ENCODE peak calls at places on chromosome 1, in seven cellular contexts. U is breast epithelium; W is stimulated activated CD4-positive, alpha-beta T cell treated with anti-CD3 and anti-CD28 coated beads, Interleukin-1b, Interleukin-23, amount 100 ng/mL, for 4 hours; T is effector memory CD4-positive, alpha-beta T cell; L is RPMI7951; P is left ventricle myocardium superior; B is NCI-H2081. M is an unnamed sample.

GRCh38 chr1:3955196-3955772 is 55.2 kb upstream of the C1orf174 start:
- DNase-seq in U (no peak), W (no peak), T (no peak), L (no peak), P (no peak), B (no peak), M (no peak)

GRCh38 chr1:198443374-198444233 is 96.9 kb downstream of the ATP6V1G3 start:
- DNase-seq in U (no peak), W (no peak), T (no peak), L (peak; percentile 87), P (no peak), B (no peak), M (no peak)

GRCh38 chr1:52523376-52523775 is 29.5 kb downstream of the TUT4 start:
- DNase-seq in U (no peak), W (no peak), T (no peak), L (no peak), P (no peak), B (no peak), M (no peak)

GRCh38 chr1:156839426-156840109 is 19.3 kb downstream of the INSRR start:
- DNase-seq in U (no peak), W (no peak), T (no peak), L (no peak), P (no peak), B (no peak), M (no peak)

GRCh38 chr1:59013276-59013927 is 229.6 kb upstream of the JUN start:
- DNase-seq in U (no peak), W (no peak), T (no peak), L (peak; percentile 44), P (peak; percentile 58), B (no peak), M (no peak)

GRCh38 chr1:202343652-202344349 is 2.1 kb upstream of the UBE2T start:
- DNase-seq in U (no peak), W (no peak), T (no peak), L (peak; percentile 50), P (no peak), B (peak; percentile 73), M (no peak)

GRCh38 chr1:27292111-27292510 is 29.9 kb upstream of the TMEM222 start:
- DNase-seq in U (no peak), W (no peak), T (no peak), L (peak; percentile 63), P (peak; percentile 38), B (no peak), M (no peak)

GRCh38 chr1:114610546-114611245 is 29.3 kb upstream of the BCAS2 start:
- DNase-seq in U (no peak), W (no peak), T (no peak), L (peak; percentile 12), P (no peak), B (no peak), M (no peak)

GRCh38 chr1:154742586-154742985 is 127.5 kb downstream of the KCNN3 start:
- DNase-seq in U (no peak), W (no peak), T (no peak), L (no peak), P (no peak), B (no peak), M (no peak)

GRCh38 chr1:220990417-220991337 is 111.4 kb downstream of the HLX start:
- DNase-seq in U (no peak), W (no peak), T (no peak), L (peak; percentile 80), P (no peak), B (no peak), M (no peak)

GRCh38 chr1:153527023-153527724 is 8.6 kb downstream of the S100A6 start:
- DNase-seq in U (no peak), W (no peak), T (no peak), L (no peak), P (no peak), B (no peak), M (no peak)

GRCh38 chr1:192817202-192817601 is 8.4 kb downstream of the RGS2 start:
- DNase-seq in U (no peak), W (no peak), T (no peak), L (no peak), P (no peak), B (no peak), M (no peak)

GRCh38 chr1:59743324-59744108 is 71.2 kb upstream of the HOOK1 start:
- DNase-seq in U (no peak), W (no peak), T (no peak), L (peak; percentile 10), P (peak; percentile 38), B (no peak), M (no peak)

GRCh38 chr1:185570962-185571361 is 163.2 kb upstream of the HMCN1 start:
- DNase-seq in U (no peak), W (no peak), T (no peak), L (no peak), P (no peak), B (no peak), M (no peak)

GRCh38 chr1:7614576-7615074 is 156.5 kb upstream of the VAMP3 start:
- DNase-seq in U (no peak), W (no peak), T (no peak), L (no peak), P (no peak), B (no peak), M (no peak)

GRCh38 chr1:212127219-212127618 is 91.7 kb downstream of the DTL start:
- DNase-seq in U (no peak), W (no peak), T (no peak), L (no peak), P (no peak), B (no peak), M (no peak)

GRCh38 chr1:210001751-210002150 is 63.7 kb downstream of the SYT14 start:
- DNase-seq in U (no peak), W (no peak), T (no peak), L (no peak), P (no peak), B (no peak), M (no peak)

GRCh38 chr1:31669786-31670582 is 25.3 kb upstream of the PEF1 start:
- DNase-seq in U (peak; percentile 87), W (no peak), T (peak; percentile 2), L (peak; percentile 63), P (peak; percentile 90), B (peak; percentile 94), M (peak; percentile 57)

GRCh38 chr1:25563330-25564215 is 20.2 kb downstream of the LDLRAP1 start:
- DNase-seq in U (no peak), W (no peak), T (no peak), L (peak; percentile 63), P (no peak), B (no peak), M (no peak)

GRCh38 chr1:62082456-62083363 is 111.9 kb upstream of the L1TD1 start:
- DNase-seq in U (no peak), W (peak; percentile 17), T (no peak), L (peak; percentile 49), P (no peak), B (peak; percentile 34), M (peak; percentile 12)

GRCh38 chr1:89690595-89690994 is 57.7 kb downstream of the LRRC8C start:
- DNase-seq in U (no peak), W (no peak), T (no peak), L (no peak), P (no peak), B (no peak), M (no peak)

GRCh38 chr1:207335695-207336363 is 14.4 kb downstream of the CD55 start:
- DNase-seq in U (no peak), W (no peak), T (no peak), L (no peak), P (no peak), B (no peak), M (no peak)

GRCh38 chr1:68620575-68620974 is 123.7 kb upstream of the DEPDC1 start:
- DNase-seq in U (no peak), W (no peak), T (no peak), L (no peak), P (no peak), B (no peak), M (no peak)

GRCh38 chr1:217115404-217116380 is 392.5 kb upstream of the ESRRG start:
- DNase-seq in U (no peak), W (no peak), T (no peak), L (no peak), P (no peak), B (no peak), M (no peak)

GRCh38 chr1:184861755-184862336 is 107.2 kb upstream of the EDEM3 start:
- DNase-seq in U (no peak), W (no peak), T (no peak), L (no peak), P (no peak), B (no peak), M (no peak)

GRCh38 chr1:196387766-196388165 is 220.5 kb downstream of the KCNT2 start:
- DNase-seq in U (no peak), W (no peak), T (no peak), L (peak; percentile 25), P (no peak), B (no peak), M (no peak)

GRCh38 chr1:9349331-9349851 is 56.7 kb downstream of the SPSB1 start:
- DNase-seq in U (no peak), W (no peak), T (no peak), L (peak; percentile 19), P (peak; percentile 52), B (no peak), M (no peak)

GRCh38 chr1:36321119-36321951 is 2.1 kb downstream of the EVA1B start:
- DNase-seq in U (no peak), W (no peak), T (no peak), L (no peak), P (peak; percentile 89), B (no peak), M (no peak)

GRCh38 chr1:21302747-21303715 is 12.8 kb upstream of the ECE1 start:
- DNase-seq in U (no peak), W (no peak), T (no peak), L (peak; percentile 93), P (no peak), B (no peak), M (no peak)

GRCh38 chr1:36306210-36306901 is at the start of gene SH3D21:
- DNase-seq in U (peak; percentile 76), W (peak; percentile 15), T (peak; percentile 43), L (no peak), P (peak; percentile 67), B (peak; percentile 75), M (no peak)

GRCh38 chr1:64197076-64197475 is 6.3 kb upstream of the UBE2U start:
- DNase-seq in U (no peak), W (no peak), T (no peak), L (no peak), P (no peak), B (no peak), M (no peak)

GRCh38 chr1:225813250-225813964 is 3.5 kb downstream of the EPHX1 start:
- DNase-seq in U (no peak), W (no peak), T (no peak), L (no peak), P (peak; percentile 80), B (peak; percentile 47), M (no peak)